ENCODE peak calls at places on chromosomes 16 and 17, in five cellular contexts. T is GM12878, I is HCT116, Q is H1, E is SK-N-SH. Z is an unnamed sample.

GRCh38 chr17:83161298-83162034 is 82.1 kb downstream of the METRNL start:
- DNase-seq in Q (no peak), I (no peak), E (no peak), T (no peak), Z (no peak)

GRCh38 chr16:11621920-11622651 is 35.4 kb upstream of the LITAF start:
- DNase-seq in Q (no peak), E (peak), T (no peak), I (no peak), Z (no peak)

GRCh38 chr17:79930786-79931516 is 91.7 kb upstream of the CBX4 start:
- DNase-seq in I (no peak), Q (no peak), E (no peak), T (no peak), Z (no peak)

GRCh38 chr17:69717819-69718218 is 303.3 kb downstream of the MAP2K6 start:
- DNase-seq in T (no peak), Q (no peak), I (no peak), E (no peak), Z (no peak)

GRCh38 chr17:3542410-3543088 is 15.1 kb downstream of the TRPV3 start:
- DNase-seq in E (no peak), I (no peak), T (no peak), Q (no peak), Z (no peak)

GRCh38 chr16:69567031-69567680 is 1.4 kb downstream of the NFAT5 start:
- DNase-seq in I (no peak), Q (no peak), T (no peak), E (peak), Z (peak)

GRCh38 chr16:30958164-30959083 is 870 bp downstream of the SETD1A start:
- DNase-seq in T (no peak), Q (peak), E (peak), I (peak), Z (peak)

GRCh38 chr16:85750827-85751641 is at the start of gene C16orf74:
- DNase-seq in E (peak), T (no peak), Q (no peak), I (no peak), Z (peak)

DNA sequence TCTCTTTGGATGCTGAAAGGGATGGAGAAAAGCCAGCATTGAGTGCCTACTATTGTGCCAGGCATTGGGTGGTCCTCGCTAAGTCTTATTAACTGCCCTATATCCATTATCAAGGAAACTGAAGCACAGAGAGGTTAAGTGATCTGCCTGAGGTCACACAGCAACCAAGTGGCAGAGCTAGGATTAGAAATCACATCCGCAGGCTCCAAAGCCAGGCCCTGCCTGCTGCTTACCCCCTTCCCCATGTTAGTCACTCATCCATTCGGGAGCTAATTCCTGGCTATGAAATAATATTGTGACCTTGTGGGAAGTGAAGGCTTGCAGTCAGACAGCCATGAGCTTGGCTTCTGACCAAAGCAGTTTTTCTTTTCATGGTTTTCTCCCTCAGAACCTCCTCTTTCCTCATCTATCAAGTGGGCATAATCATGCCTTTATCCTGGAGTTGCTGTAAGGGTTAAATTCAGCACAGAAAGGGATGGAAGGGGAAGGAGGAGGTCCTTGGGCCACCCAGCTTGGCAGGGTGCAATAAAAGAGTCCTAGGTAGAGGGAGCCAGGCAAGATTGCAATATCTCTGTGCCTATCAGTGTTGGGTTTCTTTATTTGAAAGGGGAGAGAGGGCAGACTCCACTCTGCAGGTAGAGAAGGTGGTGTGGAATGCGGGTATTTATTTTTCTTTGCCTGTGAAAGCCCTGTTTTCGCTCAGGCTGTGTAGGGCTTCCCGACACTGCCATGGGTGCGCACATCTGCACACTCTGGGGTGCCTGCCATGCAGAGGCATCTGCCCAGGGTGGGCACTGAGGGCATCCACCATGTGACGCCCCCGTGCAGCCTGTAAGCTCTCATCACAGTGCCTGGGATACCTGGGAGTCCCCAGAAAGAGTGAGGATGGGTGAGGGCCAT is 11.3 kb downstream of the RAI1 start:
- DNase-seq in T (no peak), I (no peak), Q (no peak), E (no peak), Z (no peak)
- TF ChIP-seq JUND in T (no peak), I (no peak), Q (no peak), E (no peak), Z (no peak)

GRCh38 chr17:48378696-48379095 is 51.3 kb downstream of the SKAP1 start:
- DNase-seq in I (no peak), T (no peak), Q (no peak), E (no peak), Z (no peak)
- TF ChIP-seq JUND in I (no peak), T (no peak), Q (no peak), E (no peak), Z (no peak)

DNA sequence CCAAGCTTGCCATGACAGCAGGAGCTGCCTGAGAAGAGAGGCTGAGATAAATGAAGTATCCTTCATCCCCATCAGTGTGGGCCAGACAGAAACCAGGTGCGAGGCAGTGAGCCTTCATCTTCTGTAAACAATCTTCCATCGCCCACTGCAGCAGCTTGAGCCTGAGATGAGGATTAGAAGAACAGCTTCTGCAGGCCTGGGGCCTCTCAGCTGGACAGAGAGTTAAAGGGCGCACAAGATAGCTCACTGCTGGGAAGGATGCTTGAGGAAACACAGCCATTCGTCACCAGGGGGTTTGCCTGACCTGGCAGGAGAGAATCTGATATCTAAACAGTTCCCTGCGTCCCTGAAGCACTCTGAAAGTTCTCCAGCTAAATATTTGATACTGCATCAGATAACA is 27.1 kb downstream of the HOXB1 start:
- DNase-seq in T (no peak), I (no peak), E (no peak), Q (no peak), Z (no peak)
- TF ChIP-seq JUND in T (no peak), I (no peak), E (no peak), Q (no peak), Z (no peak)

GRCh38 chr17:1867307-1867706 is 37.5 kb downstream of the RPA1 start:
- DNase-seq in I (no peak), Q (no peak), T (no peak), E (no peak), Z (no peak)

GRCh38 chr17:1860978-1861377 is 31.2 kb downstream of the RPA1 start:
- DNase-seq in Q (no peak), I (no peak), E (no peak), T (no peak), Z (no peak)

GRCh38 chr17:1868090-1868489 is 38.3 kb downstream of the RPA1 start:
- DNase-seq in I (no peak), E (no peak), Q (no peak), T (no peak), Z (no peak)

GRCh38 chr17:1861391-1862010 is 31.7 kb downstream of the RPA1 start:
- DNase-seq in E (no peak), T (no peak), Q (no peak), I (no peak), Z (no peak)

DNA sequence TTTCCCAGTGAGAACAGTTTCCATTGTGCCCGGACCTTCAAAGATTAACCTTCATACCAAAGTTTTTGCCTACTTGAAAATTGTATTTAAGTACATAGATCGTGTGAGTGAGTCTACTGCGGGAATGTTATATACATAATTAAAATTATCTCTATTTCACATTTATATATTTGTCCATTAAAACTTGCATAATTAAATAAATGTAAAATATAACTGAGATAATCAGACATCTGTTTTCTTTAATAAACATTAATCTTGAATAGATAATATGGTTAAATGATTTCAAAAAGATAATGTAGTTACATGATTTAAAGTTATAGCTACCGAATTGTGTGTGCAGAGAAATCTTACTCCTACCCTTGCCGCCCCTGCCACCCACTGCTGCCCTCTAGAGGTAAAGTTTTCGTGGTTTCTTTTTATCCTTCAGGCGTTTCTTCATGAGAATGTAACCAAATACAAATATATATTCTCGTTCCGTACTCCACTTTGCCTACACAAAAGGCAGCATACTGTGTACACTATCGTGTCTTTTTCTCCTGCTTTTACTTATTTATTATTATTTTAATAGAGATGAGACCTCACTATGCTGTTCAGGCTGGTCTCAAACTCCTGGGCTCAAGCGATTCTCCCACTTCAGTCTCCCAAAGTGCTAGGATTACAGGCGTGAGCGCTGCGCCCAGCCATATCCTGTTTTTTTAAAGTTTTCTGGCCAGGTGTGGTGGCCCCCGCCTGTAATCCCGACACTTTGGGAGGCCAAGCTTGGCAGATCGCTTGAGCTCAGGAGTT is 35.6 kb downstream of the RPA1 start:
- DNase-seq in I (peak), E (peak), T (no peak), Q (peak), Z (peak)
- TF ChIP-seq JUND in I (no peak), E (no peak), T (no peak), Q (no peak), Z (no peak)

GRCh38 chr17:61634011-61634539 is 43.1 kb upstream of the NACA2 start:
- DNase-seq in Q (no peak), I (no peak), T (no peak), E (no peak), Z (no peak)

GRCh38 chr17:61634942-61635538 is 44.0 kb upstream of the NACA2 start:
- DNase-seq in T (no peak), Q (no peak), E (no peak), I (no peak), Z (no peak)

GRCh38 chr17:61632826-61633225 is 41.8 kb upstream of the NACA2 start:
- DNase-seq in E (no peak), Q (no peak), T (no peak), I (no peak), Z (no peak)

GRCh38 chr17:61638087-61638486 is 47.1 kb upstream of the NACA2 start:
- DNase-seq in I (no peak), T (no peak), E (no peak), Q (no peak), Z (no peak)

DNA sequence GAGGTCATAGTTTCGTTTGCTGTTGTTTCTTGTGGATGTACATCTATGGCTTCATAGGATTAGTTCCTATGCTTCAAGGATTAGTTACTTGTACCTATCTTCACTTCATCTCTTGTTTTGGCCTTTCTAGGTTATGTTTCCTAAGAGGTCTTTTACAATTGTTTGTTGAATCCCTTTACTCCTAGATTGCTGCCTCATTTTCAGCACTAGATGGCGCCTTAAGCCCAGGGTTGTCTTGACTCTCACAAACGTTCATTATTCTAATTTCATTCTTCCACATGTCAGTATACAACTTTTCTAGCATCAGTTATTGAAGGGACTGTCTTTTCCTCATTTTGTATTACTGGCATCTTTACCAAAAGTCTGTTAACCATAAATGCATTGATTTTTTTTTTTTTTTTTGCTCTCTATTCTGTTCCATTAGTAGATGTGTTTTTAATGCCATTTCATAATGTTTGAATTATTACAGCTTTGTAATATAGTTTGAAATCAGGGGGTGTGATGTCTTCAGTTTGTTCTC is 45.0 kb upstream of the NACA2 start:
- DNase-seq in T (peak), I (peak), E (peak), Q (peak), Z (peak)
- TF ChIP-seq JUND in T (no peak), I (no peak), E (no peak), Q (no peak), Z (no peak)

DNA sequence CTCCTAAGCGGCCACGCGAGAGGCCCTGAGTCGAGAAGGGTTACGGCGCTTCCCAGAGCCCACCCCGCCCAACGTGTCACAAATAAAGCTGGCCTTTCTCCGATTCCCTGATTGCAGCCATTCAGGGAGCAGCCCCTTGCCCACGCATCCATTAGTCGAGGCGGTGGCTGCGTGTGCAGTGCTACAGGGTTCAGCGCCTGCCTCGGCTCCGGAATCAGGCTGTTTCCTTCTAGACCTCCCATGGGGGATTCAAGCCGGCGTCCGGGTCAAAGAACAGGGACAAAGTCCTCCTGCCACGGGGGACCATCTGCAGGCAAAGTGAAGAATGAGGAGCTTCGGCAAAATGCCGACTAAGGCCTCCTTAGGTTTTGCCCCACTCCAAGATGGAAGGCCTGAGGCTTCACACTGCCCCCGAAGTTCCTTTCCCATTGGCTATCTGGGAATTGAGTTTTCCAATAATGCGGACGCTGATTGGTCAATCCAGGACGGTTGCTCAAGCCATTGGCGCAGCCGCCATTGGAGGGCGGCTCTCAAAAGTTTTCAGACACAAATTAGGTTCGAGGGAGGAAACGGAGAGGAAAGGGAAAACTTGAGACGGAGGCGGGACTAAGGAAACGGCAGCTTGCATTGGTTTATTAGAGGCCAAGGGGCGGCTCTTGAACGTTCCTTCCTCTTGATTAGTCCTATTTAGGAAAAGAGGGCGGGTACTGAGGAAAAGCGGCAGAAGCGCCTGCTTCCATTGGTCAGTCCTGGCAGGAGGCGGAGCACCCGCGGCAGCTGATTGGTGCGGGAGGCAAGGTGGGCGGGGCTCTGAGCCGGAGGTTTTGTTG is 430 bp upstream of the KATNB1 start:
- DNase-seq in Q (peak), I (peak), T (peak), E (peak), Z (peak)
- TF ChIP-seq JUND in Q (peak), I (no peak), T (no peak), E (no peak), Z (no peak)

GRCh38 chr17:61208301-61209098 is 191.1 kb upstream of the TBX2 start:
- DNase-seq in I (no peak), T (no peak), E (no peak), Q (no peak), Z (no peak)
- TF ChIP-seq JUND in I (no peak), T (no peak), E (no peak), Q (no peak), Z (no peak)

GRCh38 chr17:73973881-73974409 is 229.5 kb upstream of the RPL38 start:
- DNase-seq in E (peak), Q (no peak), T (no peak), I (no peak), Z (no peak)
- TF ChIP-seq JUND in E (no peak), Q (no peak), T (no peak), I (no peak), Z (no peak)

Z was measured in T47D.